ENCODE peak calls at places on chromosome X, in ten cellular contexts. W, P, D, H, S, I, A, Y, N and X are unnamed samples. For H3K4me1, the result is how much of the 10 kb centered on the place peaks cover.

GRCh38 chrX:39518451-39519212 is 579.1 kb downstream of the BCOR start:
- DNase-seq in S (no peak), D (peak), I (peak), A (no peak), H (peak), W (peak), P (peak), Y (no peak), N (no peak), X (peak)

GRCh38 chrX:77918568-77918967 is 8.1 kb downstream of the ATP7A start:
- DNase-seq in S (peak), P (no peak), W (peak), I (no peak), D (no peak), H (no peak), N (no peak), Y (no peak), A (peak), X (no peak)

GRCh38 chrX:14802943-14803710 is 69.7 kb downstream of the FANCB start:
- DNase-seq in H (no peak), P (no peak), A (peak), W (no peak), Y (no peak), I (no peak), N (no peak), S (no peak), D (no peak), X (no peak)

GRCh38 chrX:130566028-130566683 is 164.4 kb downstream of the RBMX2 start:
- DNase-seq in I (no peak), Y (no peak), S (no peak), A (peak), N (no peak), P (no peak), W (no peak), D (no peak), H (no peak), X (no peak)

GRCh38 chrX:47941423-47941822 is 62.4 kb downstream of the ZNF182 start:
- DNase-seq in S (no peak), W (no peak), P (no peak), A (peak), I (no peak), D (no peak), H (no peak), N (no peak), Y (no peak), X (no peak)

GRCh38 chrX:129697204-129697829 is 41.5 kb upstream of the XPNPEP2 start:
- DNase-seq in Y (no peak), S (peak), P (no peak), W (no peak), N (no peak), H (no peak), I (peak), D (peak), A (no peak), X (no peak)

GRCh38 chrX:47687249-47687648 is 28.3 kb upstream of the UXT start:
- DNase-seq in A (no peak), S (peak), W (no peak), Y (no peak), H (no peak), I (no peak), D (peak), P (no peak), N (no peak), X (peak)

GRCh38 chrX:2701600-2701999 is 10.5 kb downstream of the CD99 start:
- DNase-seq in P (peak), A (peak), Y (no peak), H (peak), N (no peak), W (no peak), S (no peak), D (no peak), I (peak), X (no peak)

GRCh38 chrX:54921427-54922021 is 900 bp downstream of the TRO start:
- DNase-seq in P (peak), Y (peak), W (peak), H (peak), N (no peak), D (peak), S (no peak), A (no peak), I (peak), X (peak)

GRCh38 chrX:96394566-96394965 is 290.1 kb upstream of the DIAPH2 start:
- DNase-seq in S (peak), I (no peak), D (no peak), Y (no peak), H (no peak), A (no peak), W (no peak), N (no peak), P (no peak), X (no peak)

GRCh38 chrX:56803849-56804681 is 75.0 kb downstream of the NBDY start:
- DNase-seq in A (no peak), D (no peak), S (no peak), I (no peak), H (no peak), N (no peak), Y (peak), P (no peak), W (no peak), X (no peak)

GRCh38 chrX:74246524-74246923 is 57.5 kb upstream of the ZCCHC13 start:
- DNase-seq in H (no peak), P (no peak), I (no peak), S (peak), A (peak), D (no peak), N (no peak), W (no peak), Y (no peak), X (no peak)

GRCh38 chrX:121876316-121876715 is 828.9 kb downstream of the GLUD2 start:
- DNase-seq in D (no peak), Y (no peak), A (peak), I (no peak), H (no peak), P (no peak), S (no peak), N (no peak), W (peak), X (no peak)

GRCh38 chrX:134023851-134024281 is 38.5 kb upstream of the GPC3 start:
- DNase-seq in A (no peak), I (no peak), N (no peak), S (no peak), W (no peak), Y (no peak), D (no peak), H (no peak), P (no peak), X (no peak)

GRCh38 chrX:100685284-100685996 is 41.4 kb downstream of the SRPX2 start:
- DNase-seq in I (peak), H (peak), S (peak), P (no peak), W (peak), Y (peak), N (peak), D (peak), A (peak), X (peak)

GRCh38 chrX:54358424-54359211 is 772 bp upstream of the WNK3 start:
- DNase-seq in W (peak), A (peak), N (peak), P (peak), Y (peak), S (no peak), D (peak), H (peak), I (peak), X (peak)

GRCh38 chrX:71128915-71129765 is 10.7 kb downstream of the MED12 start:
- DNase-seq in P (peak), S (peak), A (peak), I (peak), N (peak), H (peak), W (peak), Y (peak), D (peak), X (peak)

GRCh38 chrX:153621949-153622598 is 23.1 kb upstream of the CCNQ start:
- DNase-seq in W (no peak), N (no peak), A (no peak), I (no peak), D (no peak), S (no peak), P (no peak), H (no peak), Y (no peak), X (no peak)

GRCh38 chrX:29553542-29553941 is 661.8 kb upstream of the MAGEB2 start:
- DNase-seq in H (no peak), N (no peak), D (no peak), Y (no peak), W (no peak), P (no peak), S (no peak), A (no peak), I (no peak), X (no peak)

GRCh38 chrX:147912093-147912801 is 528 bp downstream of the FMR1 start:
- DNase-seq in P (peak), D (peak), I (peak), N (peak), S (peak), A (peak), W (peak), Y (peak), H (peak), X (peak)

GRCh38 chrX:8815460-8816065 is 14.4 kb upstream of the FAM9A start:
- DNase-seq in Y (no peak), A (peak), I (peak), W (peak), D (no peak), N (no peak), P (no peak), H (peak), S (peak), X (peak)

GRCh38 chrX:53421125-53421524 is 1.3 kb downstream of the SMC1A start:
- DNase-seq in P (no peak), H (no peak), A (no peak), S (no peak), Y (no peak), I (no peak), W (no peak), N (no peak), D (no peak), X (no peak)

GRCh38 chrX:72358313-72358712 is 52.6 kb upstream of the CITED1 start:
- DNase-seq in A (peak), P (no peak), D (no peak), W (peak), S (peak), Y (no peak), I (no peak), N (no peak), H (no peak), X (no peak)

GRCh38 chrX:144627947-144628346 is 619.4 kb upstream of the SPANXN1 start:
- DNase-seq in N (no peak), D (no peak), H (no peak), A (peak), Y (no peak), S (peak), W (no peak), P (no peak), I (no peak), X (no peak)

GRCh38 chrX:153645921-153646481 is 1.0 kb upstream of the DUSP9 start:
- DNase-seq in P (no peak), N (peak), W (no peak), A (no peak), S (no peak), I (no peak), D (no peak), H (no peak), Y (no peak), X (no peak)

GRCh38 chrX:106415276-106415895 is 196.4 kb upstream of the RADX start:
- DNase-seq in Y (no peak), I (no peak), A (peak), S (peak), H (peak), N (no peak), W (no peak), P (no peak), D (no peak), X (peak)

DNA sequence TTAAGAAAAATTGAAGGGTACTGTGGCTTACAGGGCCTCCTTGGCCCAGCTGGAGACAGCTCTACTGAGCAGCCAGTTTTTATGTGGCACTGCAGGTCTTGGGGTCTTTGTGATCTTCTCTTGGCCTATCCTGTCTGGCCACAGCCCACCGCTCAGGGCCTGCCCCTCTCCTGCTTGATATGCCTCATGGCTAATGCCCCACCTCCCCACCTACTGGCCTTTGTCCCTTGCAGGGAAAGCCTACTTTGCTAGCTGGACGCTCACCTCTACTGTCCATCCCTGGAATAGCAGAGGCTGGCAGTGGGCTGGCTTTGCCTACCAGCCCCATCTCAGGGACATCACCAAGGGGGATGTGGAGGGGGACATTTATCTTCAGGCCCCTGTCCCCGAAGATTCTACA is 134.1 kb downstream of the PJA1 start:
- DNase-seq in H (peak), N (no peak), D (no peak), A (no peak), W (no peak), I (no peak), Y (no peak), S (peak), P (no peak), X (no peak)
- H3K4me1 ChIP-seq in H (under half), N (under half), D (under half), A (half or more), W (under half), I (under half), Y (under half), S (half or more), P (under half), X (under half)

DNA sequence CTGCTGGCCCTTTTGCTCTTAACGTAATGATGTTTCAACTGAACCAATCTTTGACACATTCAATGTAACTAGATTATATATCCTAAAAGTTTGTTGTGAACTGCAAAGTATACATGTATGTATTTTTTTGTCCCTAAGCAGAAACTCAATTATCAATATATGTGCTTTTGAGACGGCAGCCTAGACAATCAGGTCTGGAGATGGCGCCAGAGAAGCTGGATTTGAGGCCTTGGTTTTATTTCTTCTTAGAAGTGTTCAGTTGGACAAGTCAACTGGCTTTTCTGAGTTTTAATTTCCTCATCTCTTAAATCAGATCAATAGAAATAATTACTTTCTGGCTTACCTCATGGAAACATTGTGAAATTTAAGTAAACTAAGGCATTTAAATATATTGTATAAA is 62.5 kb downstream of the DCAF8L1 start:
- DNase-seq in A (peak), Y (peak), D (no peak), H (peak), I (no peak), S (peak), W (no peak), P (no peak), N (no peak), X (peak)
- TF ChIP-seq CTCF in A (peak), Y (peak), D (no peak), H (peak), I (peak), S (peak), W (peak), P (peak), N (peak), X (peak)

DNA sequence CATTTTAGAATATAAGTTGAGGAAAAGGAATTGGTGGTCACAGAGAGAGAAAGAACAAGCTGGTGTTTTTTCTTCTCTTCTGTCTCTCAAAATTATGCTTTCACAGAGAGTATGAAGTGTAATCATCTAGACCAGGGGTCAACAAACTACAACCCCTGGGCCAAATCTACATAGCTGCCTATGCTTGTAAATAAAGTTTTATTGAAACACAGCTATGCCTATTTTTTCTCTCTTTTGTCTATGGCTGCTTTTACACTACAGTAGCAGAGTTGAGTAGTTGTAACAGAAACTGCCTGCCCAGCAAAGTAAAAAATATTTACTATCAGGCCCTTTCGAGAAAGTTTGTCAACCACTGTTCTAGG is 6.7 kb upstream of the FAM9C start:
- DNase-seq in N (no peak), S (no peak), D (no peak), I (no peak), W (no peak), H (no peak), A (no peak), P (no peak), Y (no peak), X (no peak)
- H3K4me1 ChIP-seq in N (under half), S (under half), D (under half), I (under half), W (under half), H (under half), A (under half), P (under half), Y (under half), X (under half)

DNA sequence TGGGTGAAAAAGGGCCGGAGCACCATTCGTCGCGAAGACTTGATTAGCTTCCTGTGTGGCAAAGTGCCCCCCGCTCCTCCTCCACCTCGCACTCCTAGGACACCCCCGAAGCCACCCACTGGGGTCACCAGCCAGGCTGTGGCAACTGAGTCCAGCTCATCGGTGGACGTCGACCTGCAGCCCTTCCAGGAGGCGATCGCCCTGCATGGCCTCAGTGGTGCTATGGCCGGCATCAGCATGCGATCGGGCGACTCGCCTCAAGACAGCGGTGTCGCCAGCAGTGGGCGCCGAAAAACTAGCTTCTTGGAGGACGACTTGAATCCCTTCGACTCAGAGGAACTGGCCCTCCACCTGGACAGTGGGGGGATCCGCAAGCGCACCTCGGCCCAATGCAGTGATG is 126.8 kb upstream of the CXorf66 start:
- DNase-seq in A (no peak), W (no peak), N (no peak), P (no peak), Y (no peak), D (no peak), S (no peak), H (no peak), I (no peak), X (no peak)
- TF ChIP-seq CTCF in A (no peak), W (no peak), N (no peak), P (no peak), Y (no peak), D (no peak), S (no peak), H (no peak), I (no peak), X (no peak)

GRCh38 chrX:79268788-79269187 is 98.3 kb downstream of the ITM2A start:
- DNase-seq in N (no peak), Y (no peak), W (no peak), H (no peak), I (no peak), A (no peak), S (no peak), P (no peak), D (no peak), X (no peak)

GRCh38 chrX:79266702-79267101 is 100.4 kb downstream of the ITM2A start:
- DNase-seq in Y (no peak), P (no peak), S (no peak), A (no peak), N (no peak), H (no peak), D (no peak), I (no peak), W (no peak), X (no peak)

GRCh38 chrX:79259073-79259689 is 108.0 kb downstream of the ITM2A start:
- DNase-seq in A (no peak), W (no peak), H (no peak), N (no peak), I (peak), D (no peak), S (no peak), P (no peak), Y (no peak), X (peak)

GRCh38 chrX:79263550-79263949 is 103.6 kb downstream of the ITM2A start:
- DNase-seq in P (no peak), Y (no peak), W (no peak), S (no peak), A (no peak), N (no peak), H (no peak), I (no peak), D (no peak), X (no peak)
- H3K4me1 ChIP-seq in P (under half), Y (under half), W (under half), S (under half), A (under half), N (under half), H (under half), I (under half), D (under half), X (under half)